ENCODE peak calls at places on chromosome 15, in five cellular contexts. One of them, this sample, is unnamed. For H3K36me3, the result is how much of the 10 kb centered on the place peaks cover.

GRCh38 chr15:83276661-83277060 is 7.8 kb downstream of the BNC1 start:
- DNase-seq in effector memory CD4-positive, alpha-beta T cell: no peak
- DNase-seq in ovary: no peak
- DNase-seq in hepatocyte: no peak
- DNase-seq in heart left ventricle: no peak
- DNase-seq in this sample: no peak

GRCh38 chr15:100332721-100333120 is 9.1 kb downstream of the ADAMTS17 start:
- DNase-seq in effector memory CD4-positive, alpha-beta T cell: no peak
- DNase-seq in ovary: no peak
- DNase-seq in hepatocyte: no peak
- DNase-seq in heart left ventricle: no peak
- DNase-seq in this sample: no peak

GRCh38 chr15:89067751-89068150 is 20.5 kb upstream of the ABHD2 start:
- DNase-seq in ovary: no peak
- DNase-seq in effector memory CD4-positive, alpha-beta T cell: no peak
- DNase-seq in heart left ventricle: no peak
- DNase-seq in hepatocyte: no peak
- DNase-seq in this sample: no peak

GRCh38 chr15:98528056-98528725 is 120.1 kb upstream of the IGF1R start:
- DNase-seq in hepatocyte: no peak
- DNase-seq in effector memory CD4-positive, alpha-beta T cell: no peak
- DNase-seq in heart left ventricle: no peak
- DNase-seq in ovary: no peak
- DNase-seq in this sample: no peak

GRCh38 chr15:57302640-57303257 is 73.6 kb upstream of the CGNL1 start:
- DNase-seq in effector memory CD4-positive, alpha-beta T cell: no peak
- DNase-seq in heart left ventricle: no peak
- DNase-seq in hepatocyte: no peak
- DNase-seq in ovary: no peak
- DNase-seq in this sample: no peak

GRCh38 chr15:55514414-55514850 is 6.4 kb upstream of the DNAAF4 start:
- DNase-seq in ovary: no peak
- DNase-seq in effector memory CD4-positive, alpha-beta T cell: no peak
- DNase-seq in hepatocyte: no peak
- DNase-seq in heart left ventricle: no peak
- DNase-seq in this sample: no peak

GRCh38 chr15:87757084-87757483 is 499.5 kb downstream of the NTRK3 start:
- DNase-seq in effector memory CD4-positive, alpha-beta T cell: no peak
- DNase-seq in hepatocyte: no peak
- DNase-seq in ovary: no peak
- DNase-seq in heart left ventricle: no peak
- DNase-seq in this sample: no peak

GRCh38 chr15:65066635-65067333 is 1.0 kb downstream of the RASL12 start:
- DNase-seq in heart left ventricle: no peak
- DNase-seq in effector memory CD4-positive, alpha-beta T cell: no peak
- DNase-seq in ovary: peak
- DNase-seq in hepatocyte: no peak
- DNase-seq in this sample: peak

GRCh38 chr15:81858586-81858985 is 187.2 kb downstream of the MEX3B start:
- DNase-seq in effector memory CD4-positive, alpha-beta T cell: no peak
- DNase-seq in hepatocyte: no peak
- DNase-seq in heart left ventricle: no peak
- DNase-seq in ovary: no peak
- DNase-seq in this sample: no peak

GRCh38 chr15:56821721-56822425 is 88.6 kb upstream of the ZNF280D start:
- DNase-seq in heart left ventricle: peak
- DNase-seq in ovary: peak
- DNase-seq in effector memory CD4-positive, alpha-beta T cell: no peak
- DNase-seq in hepatocyte: peak
- DNase-seq in this sample: peak

GRCh38 chr15:90901799-90902655 is 1.1 kb upstream of the MAN2A2 start:
- DNase-seq in heart left ventricle: peak
- DNase-seq in ovary: peak
- DNase-seq in effector memory CD4-positive, alpha-beta T cell: peak
- DNase-seq in hepatocyte: peak
- DNase-seq in this sample: peak

GRCh38 chr15:35427091-35427490 is 118.9 kb downstream of the DPH6 start:
- DNase-seq in ovary: no peak
- DNase-seq in effector memory CD4-positive, alpha-beta T cell: no peak
- DNase-seq in hepatocyte: peak
- DNase-seq in heart left ventricle: no peak
- DNase-seq in this sample: no peak

GRCh38 chr15:30791239-30791638 is 112.5 kb upstream of the FAN1 start:
- DNase-seq in heart left ventricle: no peak
- DNase-seq in hepatocyte: no peak
- DNase-seq in effector memory CD4-positive, alpha-beta T cell: no peak
- DNase-seq in ovary: no peak
- DNase-seq in this sample: peak

GRCh38 chr15:47473857-47474256 is 243.4 kb upstream of the SEMA6D start:
- DNase-seq in hepatocyte: no peak
- DNase-seq in heart left ventricle: peak
- DNase-seq in ovary: peak
- DNase-seq in effector memory CD4-positive, alpha-beta T cell: no peak
- DNase-seq in this sample: no peak

GRCh38 chr15:78668987-78669386 is 28.0 kb upstream of the CHRNB4 start:
- DNase-seq in effector memory CD4-positive, alpha-beta T cell: no peak
- DNase-seq in heart left ventricle: no peak
- DNase-seq in ovary: no peak
- DNase-seq in hepatocyte: no peak
- DNase-seq in this sample: no peak
- H3K36me3 ChIP-seq in effector memory CD4-positive, alpha-beta T cell: under half
- H3K36me3 ChIP-seq in heart left ventricle: under half
- H3K36me3 ChIP-seq in ovary: under half
- H3K36me3 ChIP-seq in hepatocyte: under half
- H3K36me3 ChIP-seq in this sample: under half

DNA sequence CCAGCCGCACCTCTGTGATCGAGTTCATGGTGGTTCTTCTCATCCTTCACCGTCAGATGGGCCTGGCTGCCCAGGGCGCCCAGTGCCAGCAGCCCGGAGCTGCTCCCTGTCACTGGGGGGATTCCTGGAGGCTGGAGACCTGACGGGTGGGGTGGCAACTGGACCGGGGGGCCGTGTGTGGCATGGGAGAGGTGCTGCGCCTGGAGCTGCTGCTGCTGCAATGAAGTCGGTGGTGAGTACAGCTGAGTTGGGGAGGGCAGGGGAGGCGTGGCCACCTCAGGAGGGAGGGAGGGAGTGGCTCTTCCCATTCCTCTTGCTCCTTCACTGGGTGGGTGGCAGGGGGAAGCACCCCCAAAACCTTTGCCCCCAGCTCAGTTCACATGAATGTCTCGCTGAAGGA is 31.7 kb downstream of the TLE3 start:
- DNase-seq in hepatocyte: no peak
- DNase-seq in ovary: no peak
- DNase-seq in heart left ventricle: no peak
- DNase-seq in effector memory CD4-positive, alpha-beta T cell: no peak
- DNase-seq in this sample: no peak
- H3K36me3 ChIP-seq in hepatocyte: under half
- H3K36me3 ChIP-seq in ovary: under half
- H3K36me3 ChIP-seq in heart left ventricle: under half
- H3K36me3 ChIP-seq in effector memory CD4-positive, alpha-beta T cell: half or more
- H3K36me3 ChIP-seq in this sample: half or more

GRCh38 chr15:75364881-75365280 is 3.5 kb downstream of the MAN2C1 start:
- DNase-seq in hepatocyte: no peak
- DNase-seq in effector memory CD4-positive, alpha-beta T cell: no peak
- DNase-seq in ovary: no peak
- DNase-seq in heart left ventricle: no peak
- DNase-seq in this sample: no peak
- H3K36me3 ChIP-seq in hepatocyte: under half
- H3K36me3 ChIP-seq in effector memory CD4-positive, alpha-beta T cell: under half
- H3K36me3 ChIP-seq in ovary: under half
- H3K36me3 ChIP-seq in heart left ventricle: half or more
- H3K36me3 ChIP-seq in this sample: half or more

GRCh38 chr15:76575177-76576078 is 238.9 kb downstream of the ISL2 start:
- DNase-seq in hepatocyte: no peak
- DNase-seq in ovary: no peak
- DNase-seq in heart left ventricle: no peak
- DNase-seq in effector memory CD4-positive, alpha-beta T cell: no peak
- DNase-seq in this sample: no peak
- H3K36me3 ChIP-seq in hepatocyte: under half
- H3K36me3 ChIP-seq in ovary: under half
- H3K36me3 ChIP-seq in heart left ventricle: under half
- H3K36me3 ChIP-seq in effector memory CD4-positive, alpha-beta T cell: under half
- H3K36me3 ChIP-seq in this sample: under half

DNA sequence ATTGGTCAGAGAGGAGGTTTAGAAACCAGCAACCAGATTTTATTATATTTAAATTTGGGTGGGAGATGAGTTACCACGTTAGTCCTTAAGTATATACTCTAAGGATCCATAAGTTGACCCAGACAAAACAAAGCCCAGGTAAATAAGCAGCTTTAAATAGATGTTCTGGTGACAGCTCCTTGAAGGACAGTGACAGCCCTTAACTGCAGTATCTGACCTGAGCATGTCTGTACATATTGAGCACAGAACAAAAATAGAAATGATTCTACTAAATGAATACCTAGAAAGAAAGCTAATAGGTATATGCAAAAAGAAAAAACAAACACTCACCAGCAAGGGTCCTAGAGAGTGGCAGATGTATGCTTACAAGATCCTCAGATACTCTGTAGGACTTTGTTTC is 63.0 kb downstream of the UBR1 start:
- DNase-seq in heart left ventricle: no peak
- DNase-seq in hepatocyte: no peak
- DNase-seq in effector memory CD4-positive, alpha-beta T cell: no peak
- DNase-seq in ovary: no peak
- DNase-seq in this sample: no peak
- H3K36me3 ChIP-seq in heart left ventricle: half or more
- H3K36me3 ChIP-seq in hepatocyte: under half
- H3K36me3 ChIP-seq in effector memory CD4-positive, alpha-beta T cell: under half
- H3K36me3 ChIP-seq in ovary: under half
- H3K36me3 ChIP-seq in this sample: under half

DNA sequence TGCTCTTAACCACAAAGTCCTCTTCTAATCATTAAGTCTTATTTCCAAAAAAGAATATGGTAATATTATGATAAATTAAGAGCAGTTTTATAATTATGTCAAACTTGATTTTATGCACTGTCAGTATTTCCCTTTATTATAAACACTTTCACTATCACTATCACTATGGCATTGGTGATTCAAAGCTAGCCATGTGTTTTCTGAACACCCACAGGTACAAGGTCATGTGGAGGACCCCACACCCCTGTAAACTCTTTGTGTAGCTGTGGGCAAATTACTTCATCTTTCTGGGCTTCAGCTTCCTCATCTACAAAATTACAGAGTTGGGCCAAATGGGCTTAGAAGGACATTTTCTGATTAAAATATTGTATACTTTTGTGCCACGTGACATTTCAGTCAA is 41.6 kb downstream of the FBXL22 start:
- DNase-seq in ovary: no peak
- DNase-seq in hepatocyte: no peak
- DNase-seq in effector memory CD4-positive, alpha-beta T cell: no peak
- DNase-seq in heart left ventricle: no peak
- DNase-seq in this sample: no peak
- H3K36me3 ChIP-seq in ovary: under half
- H3K36me3 ChIP-seq in hepatocyte: under half
- H3K36me3 ChIP-seq in effector memory CD4-positive, alpha-beta T cell: half or more
- H3K36me3 ChIP-seq in heart left ventricle: half or more
- H3K36me3 ChIP-seq in this sample: under half

This sample was measured in HAP-1.